ENCODE peak calls at places on chromosome 1, in four cellular contexts. S, T, K and N are unnamed samples.

GRCh38 chr1:33455537-33456301 is 16.7 kb upstream of the ZSCAN20 start:
- DNase-seq in T (peak), S (peak), K (peak), N (peak)

GRCh38 chr1:162028726-162029125 is 5.1 kb upstream of the OLFML2B start:
- DNase-seq in K (no peak), T (no peak), S (no peak), N (no peak)

GRCh38 chr1:182185822-182186756 is 124.6 kb upstream of the ZNF648 start:
- DNase-seq in S (no peak), K (peak), T (peak), N (no peak)

GRCh38 chr1:53359225-53359933 is 31.5 kb upstream of the LRP8 start:
- DNase-seq in K (no peak), S (peak), T (no peak), N (no peak)

GRCh38 chr1:111990878-111991760 is 1.7 kb upstream of the KCND3 start:
- DNase-seq in S (no peak), T (peak), K (peak), N (no peak)

GRCh38 chr1:103788377-103788776 is 38.7 kb downstream of the AMY1C start:
- DNase-seq in T (peak), K (peak), S (no peak), N (no peak)

GRCh38 chr1:211483896-211484612 is 7.9 kb downstream of the RD3 start:
- DNase-seq in S (no peak), K (no peak), T (no peak), N (no peak)

GRCh38 chr1:204319462-204319861 is 40.3 kb downstream of the PLEKHA6 start:
- DNase-seq in S (no peak), T (no peak), K (peak), N (no peak)

GRCh38 chr1:104932949-104933679 is 1183.4 kb downstream of the AMY1C start:
- DNase-seq in T (no peak), S (no peak), K (no peak), N (no peak)

GRCh38 chr1:36705629-36706028 is 222.9 kb upstream of the CSF3R start:
- DNase-seq in S (no peak), K (no peak), T (no peak), N (no peak)

GRCh38 chr1:243364330-243364729 is 108.5 kb downstream of the SDCCAG8 start:
- DNase-seq in S (no peak), T (no peak), K (no peak), N (no peak)

GRCh38 chr1:46687910-46688509 is 16.4 kb downstream of the TEX38 start:
- DNase-seq in S (no peak), K (no peak), T (no peak), N (no peak)

GRCh38 chr1:43272161-43272560 is 2.4 kb downstream of the TMEM125 start:
- DNase-seq in S (no peak), K (no peak), T (no peak), N (no peak)

GRCh38 chr1:221157026-221157761 is 278.0 kb downstream of the HLX start:
- DNase-seq in S (no peak), T (no peak), K (no peak), N (no peak)

GRCh38 chr1:3817138-3817740 is 20.9 kb upstream of the LRRC47 start:
- DNase-seq in K (no peak), S (no peak), T (no peak), N (no peak)

GRCh38 chr1:30473920-30474817 is 249.2 kb downstream of the MATN1 start:
- DNase-seq in S (peak), K (no peak), T (peak), N (no peak)

GRCh38 chr1:114122891-114123621 is 30.6 kb downstream of the SYT6 start:
- DNase-seq in S (no peak), T (peak), K (peak), N (no peak)

GRCh38 chr1:242196101-242196500 is 197.2 kb upstream of the MAP1LC3C start:
- DNase-seq in K (no peak), T (no peak), S (no peak), N (no peak)

GRCh38 chr1:100538935-100539835 is 1.2 kb downstream of the GPR88 start:
- DNase-seq in T (no peak), S (peak), K (no peak), N (peak)